ENCODE peak calls at places on chromosome 15, in six cellular contexts. V is SK-N-SH, D is GM12891, Y is hepatic stellate cell, H is fibroblast of pulmonary artery, U is NCI-H524. T is an unnamed sample.

GRCh38 chr15:73341886-73342600 is 26.7 kb downstream of the HCN4 start:
- DNase-seq in Y (no peak), V (peak), U (peak), D (no peak), H (peak), T (no peak)

GRCh38 chr15:85445361-85445760 is 65.0 kb downstream of the AKAP13 start:
- DNase-seq in V (no peak), D (no peak), Y (no peak), H (no peak), U (no peak), T (no peak)

GRCh38 chr15:39889601-39890000 is 30.5 kb downstream of the GPR176 start:
- DNase-seq in H (no peak), U (no peak), D (no peak), V (no peak), Y (no peak), T (no peak)

GRCh38 chr15:33101036-33101435 is 93.5 kb downstream of the FMN1 start:
- DNase-seq in V (no peak), H (no peak), D (no peak), U (no peak), Y (no peak), T (no peak)

GRCh38 chr15:87739866-87740265 is 516.7 kb downstream of the NTRK3 start:
- DNase-seq in U (no peak), V (no peak), H (no peak), Y (no peak), D (no peak), T (no peak)

GRCh38 chr15:87219650-87220615 is 1036.6 kb downstream of the NTRK3 start:
- DNase-seq in V (no peak), U (no peak), H (no peak), D (no peak), Y (no peak), T (no peak)

GRCh38 chr15:43465105-43465504 is 27.9 kb downstream of the TP53BP1 start:
- DNase-seq in V (no peak), U (no peak), H (peak), D (no peak), Y (peak), T (no peak)

GRCh38 chr15:29183071-29183831 is 86.4 kb downstream of the NSMCE3 start:
- DNase-seq in U (no peak), V (no peak), H (no peak), Y (no peak), D (no peak), T (no peak)

T was measured in CD4-positive, alpha-beta T cell.